ENCODE peak calls at places on chromosomes 11 and 22, in seven cellular contexts. One of them, this sample, is unnamed.

GRCh38 chr11:86816251-86816726 is 15.9 kb downstream of the PRSS23 start:
- DNase-seq in B cell: no peak
- DNase-seq in IMR-90: peak
- DNase-seq in foreskin fibroblast: peak
- DNase-seq in C1 segment of cervical spinal cord: no peak
- DNase-seq in aorta: no peak
- DNase-seq in CD4-positive, alpha-beta memory T cell: no peak
- DNase-seq in this sample: peak

GRCh38 chr11:2519879-2520735 is 75.3 kb downstream of the KCNQ1 start:
- DNase-seq in B cell: peak
- DNase-seq in IMR-90: no peak
- DNase-seq in foreskin fibroblast: no peak
- DNase-seq in C1 segment of cervical spinal cord: no peak
- DNase-seq in aorta: peak
- DNase-seq in CD4-positive, alpha-beta memory T cell: no peak
- DNase-seq in this sample: no peak

GRCh38 chr11:122696662-122697061 is 41.1 kb downstream of the UBASH3B start:
- DNase-seq in B cell: peak
- DNase-seq in IMR-90: no peak
- DNase-seq in foreskin fibroblast: no peak
- DNase-seq in C1 segment of cervical spinal cord: no peak
- DNase-seq in aorta: no peak
- DNase-seq in CD4-positive, alpha-beta memory T cell: peak
- DNase-seq in this sample: no peak

GRCh38 chr22:35477911-35478582 is 62.6 kb upstream of the RASD2 start:
- DNase-seq in B cell: no peak
- DNase-seq in IMR-90: peak
- DNase-seq in foreskin fibroblast: peak
- DNase-seq in C1 segment of cervical spinal cord: no peak
- DNase-seq in aorta: no peak
- DNase-seq in CD4-positive, alpha-beta memory T cell: no peak
- DNase-seq in this sample: peak

GRCh38 chr11:69817265-69818236 is 1.7 kb downstream of the FGF3 start:
- DNase-seq in B cell: no peak
- DNase-seq in IMR-90: no peak
- DNase-seq in foreskin fibroblast: no peak
- DNase-seq in C1 segment of cervical spinal cord: no peak
- DNase-seq in aorta: no peak
- DNase-seq in CD4-positive, alpha-beta memory T cell: no peak
- DNase-seq in this sample: no peak

GRCh38 chr22:21824439-21824912 is 43.0 kb downstream of the MAPK1 start:
- DNase-seq in B cell: no peak
- DNase-seq in IMR-90: no peak
- DNase-seq in foreskin fibroblast: no peak
- DNase-seq in C1 segment of cervical spinal cord: no peak
- DNase-seq in aorta: no peak
- DNase-seq in CD4-positive, alpha-beta memory T cell: no peak
- DNase-seq in this sample: no peak

GRCh38 chr11:115930886-115931537 is 426.8 kb upstream of the CADM1 start:
- DNase-seq in B cell: no peak
- DNase-seq in IMR-90: no peak
- DNase-seq in foreskin fibroblast: no peak
- DNase-seq in C1 segment of cervical spinal cord: no peak
- DNase-seq in aorta: no peak
- DNase-seq in CD4-positive, alpha-beta memory T cell: no peak
- DNase-seq in this sample: no peak

GRCh38 chr11:17992916-17993315 is 19.9 kb downstream of the SERGEF start:
- DNase-seq in B cell: no peak
- DNase-seq in IMR-90: no peak
- DNase-seq in foreskin fibroblast: no peak
- DNase-seq in C1 segment of cervical spinal cord: no peak
- DNase-seq in aorta: no peak
- DNase-seq in CD4-positive, alpha-beta memory T cell: no peak
- DNase-seq in this sample: no peak

GRCh38 chr22:38300197-38300945 is 16.9 kb downstream of the CSNK1E start:
- DNase-seq in B cell: no peak
- DNase-seq in IMR-90: no peak
- DNase-seq in foreskin fibroblast: no peak
- DNase-seq in C1 segment of cervical spinal cord: no peak
- DNase-seq in aorta: no peak
- DNase-seq in CD4-positive, alpha-beta memory T cell: no peak
- DNase-seq in this sample: no peak

GRCh38 chr11:35619754-35620640 is 1.7 kb downstream of the FJX1 start:
- DNase-seq in B cell: peak
- DNase-seq in IMR-90: peak
- DNase-seq in foreskin fibroblast: peak
- DNase-seq in C1 segment of cervical spinal cord: peak
- DNase-seq in aorta: peak
- DNase-seq in CD4-positive, alpha-beta memory T cell: no peak
- DNase-seq in this sample: peak

GRCh38 chr11:3119141-3119821 is 45.8 kb downstream of the OSBPL5 start:
- DNase-seq in B cell: no peak
- DNase-seq in IMR-90: no peak
- DNase-seq in foreskin fibroblast: no peak
- DNase-seq in C1 segment of cervical spinal cord: no peak
- DNase-seq in aorta: peak
- DNase-seq in CD4-positive, alpha-beta memory T cell: no peak
- DNase-seq in this sample: no peak

GRCh38 chr22:40203568-40203967 is 25.8 kb downstream of the TNRC6B start:
- DNase-seq in B cell: peak
- DNase-seq in IMR-90: peak
- DNase-seq in foreskin fibroblast: no peak
- DNase-seq in C1 segment of cervical spinal cord: no peak
- DNase-seq in aorta: no peak
- DNase-seq in CD4-positive, alpha-beta memory T cell: peak
- DNase-seq in this sample: no peak

GRCh38 chr11:86245369-86246292 is 1.1 kb downstream of the EED start:
- DNase-seq in B cell: peak
- DNase-seq in IMR-90: peak
- DNase-seq in foreskin fibroblast: no peak
- DNase-seq in C1 segment of cervical spinal cord: no peak
- DNase-seq in aorta: no peak
- DNase-seq in CD4-positive, alpha-beta memory T cell: no peak
- DNase-seq in this sample: no peak

GRCh38 chr11:26947379-26947844 is 46.5 kb upstream of the FIBIN start:
- DNase-seq in B cell: no peak
- DNase-seq in IMR-90: peak
- DNase-seq in foreskin fibroblast: peak
- DNase-seq in C1 segment of cervical spinal cord: no peak
- DNase-seq in aorta: no peak
- DNase-seq in CD4-positive, alpha-beta memory T cell: no peak
- DNase-seq in this sample: peak

GRCh38 chr11:5737091-5737490 is 843 bp downstream of the OR56B1 start:
- DNase-seq in B cell: no peak
- DNase-seq in IMR-90: peak
- DNase-seq in foreskin fibroblast: no peak
- DNase-seq in C1 segment of cervical spinal cord: no peak
- DNase-seq in aorta: no peak
- DNase-seq in CD4-positive, alpha-beta memory T cell: no peak
- DNase-seq in this sample: peak

GRCh38 chr11:116993599-116993998 is 104.6 kb downstream of the SIK3 start:
- DNase-seq in B cell: peak
- DNase-seq in IMR-90: no peak
- DNase-seq in foreskin fibroblast: no peak
- DNase-seq in C1 segment of cervical spinal cord: no peak
- DNase-seq in aorta: no peak
- DNase-seq in CD4-positive, alpha-beta memory T cell: peak
- DNase-seq in this sample: peak

GRCh38 chr11:114168691-114169090 is 109.2 kb downstream of the ZBTB16 start:
- DNase-seq in B cell: no peak
- DNase-seq in IMR-90: no peak
- DNase-seq in foreskin fibroblast: no peak
- DNase-seq in C1 segment of cervical spinal cord: no peak
- DNase-seq in aorta: no peak
- DNase-seq in CD4-positive, alpha-beta memory T cell: no peak
- DNase-seq in this sample: no peak

GRCh38 chr11:97617031-97617430 is 1227.2 kb downstream of the JRKL start:
- DNase-seq in B cell: no peak
- DNase-seq in IMR-90: no peak
- DNase-seq in foreskin fibroblast: no peak
- DNase-seq in C1 segment of cervical spinal cord: no peak
- DNase-seq in aorta: no peak
- DNase-seq in CD4-positive, alpha-beta memory T cell: no peak
- DNase-seq in this sample: no peak

GRCh38 chr22:28711820-28712777 is 29.5 kb downstream of the CHEK2 start:
- DNase-seq in B cell: no peak
- DNase-seq in IMR-90: peak
- DNase-seq in foreskin fibroblast: peak
- DNase-seq in C1 segment of cervical spinal cord: no peak
- DNase-seq in aorta: no peak
- DNase-seq in CD4-positive, alpha-beta memory T cell: no peak
- DNase-seq in this sample: peak

GRCh38 chr22:37499789-37500188 is 13.6 kb upstream of the MFNG start:
- DNase-seq in B cell: no peak
- DNase-seq in IMR-90: no peak
- DNase-seq in foreskin fibroblast: no peak
- DNase-seq in C1 segment of cervical spinal cord: no peak
- DNase-seq in aorta: no peak
- DNase-seq in CD4-positive, alpha-beta memory T cell: no peak
- DNase-seq in this sample: no peak

GRCh38 chr22:25453557-25453956 is 110.9 kb upstream of the GRK3 start:
- DNase-seq in B cell: no peak
- DNase-seq in IMR-90: no peak
- DNase-seq in foreskin fibroblast: no peak
- DNase-seq in C1 segment of cervical spinal cord: no peak
- DNase-seq in aorta: no peak
- DNase-seq in CD4-positive, alpha-beta memory T cell: no peak
- DNase-seq in this sample: no peak

GRCh38 chr22:38426628-38427027 is 28.4 kb downstream of the KCNJ4 start:
- DNase-seq in B cell: no peak
- DNase-seq in IMR-90: no peak
- DNase-seq in foreskin fibroblast: no peak
- DNase-seq in C1 segment of cervical spinal cord: no peak
- DNase-seq in aorta: no peak
- DNase-seq in CD4-positive, alpha-beta memory T cell: no peak
- DNase-seq in this sample: no peak

This sample was measured in brain microvascular endothelial cell.